ENCODE peak calls at places on chromosome 2, in five cellular contexts. One of them, this sample, is unnamed.

GRCh38 chr2:172211507-172211906 is 108.8 kb upstream of the DLX2 start:
- DNase-seq in H1: no peak
- DNase-seq in IMR-90: peak
- DNase-seq in neuronal stem cell: no peak
- DNase-seq in mesenchymal stem cell: no peak
- DNase-seq in this sample: no peak

GRCh38 chr2:241150660-241151530 is 628 bp downstream of the PPP1R7 start:
- DNase-seq in neuronal stem cell: no peak
- DNase-seq in H1: no peak
- DNase-seq in mesenchymal stem cell: peak
- DNase-seq in IMR-90: peak
- DNase-seq in this sample: no peak

GRCh38 chr2:96927420-96928171 is 57.7 kb upstream of the SEMA4C start:
- DNase-seq in IMR-90: no peak
- DNase-seq in mesenchymal stem cell: no peak
- DNase-seq in H1: no peak
- DNase-seq in neuronal stem cell: no peak
- DNase-seq in this sample: no peak

GRCh38 chr2:218961651-218962570 is 2.4 kb downstream of the CDK5R2 start:
- DNase-seq in mesenchymal stem cell: no peak
- DNase-seq in IMR-90: no peak
- DNase-seq in H1: no peak
- DNase-seq in neuronal stem cell: no peak
- DNase-seq in this sample: no peak

GRCh38 chr2:2758793-2759367 is 427.8 kb upstream of the MYT1L start:
- DNase-seq in neuronal stem cell: no peak
- DNase-seq in H1: no peak
- DNase-seq in mesenchymal stem cell: no peak
- DNase-seq in IMR-90: no peak
- DNase-seq in this sample: no peak

GRCh38 chr2:76544901-76545300 is 834.2 kb upstream of the GCFC2 start:
- DNase-seq in neuronal stem cell: no peak
- DNase-seq in mesenchymal stem cell: no peak
- DNase-seq in IMR-90: no peak
- DNase-seq in H1: no peak
- DNase-seq in this sample: no peak

GRCh38 chr2:239959059-239959971 is 65.8 kb downstream of the NDUFA10 start:
- DNase-seq in IMR-90: peak
- DNase-seq in mesenchymal stem cell: no peak
- DNase-seq in H1: no peak
- DNase-seq in neuronal stem cell: no peak
- DNase-seq in this sample: no peak

GRCh38 chr2:216849987-216850386 is 9.9 kb downstream of the TNP1 start:
- DNase-seq in H1: no peak
- DNase-seq in IMR-90: no peak
- DNase-seq in neuronal stem cell: no peak
- DNase-seq in mesenchymal stem cell: no peak
- DNase-seq in this sample: no peak

GRCh38 chr2:112622528-112622849 is 23.2 kb upstream of the SLC20A1 start:
- DNase-seq in neuronal stem cell: no peak
- DNase-seq in mesenchymal stem cell: peak
- DNase-seq in IMR-90: peak
- DNase-seq in H1: no peak
- DNase-seq in this sample: no peak

GRCh38 chr2:200966770-200967169 is 3.3 kb upstream of the ORC2 start:
- DNase-seq in mesenchymal stem cell: peak
- DNase-seq in H1: no peak
- DNase-seq in neuronal stem cell: no peak
- DNase-seq in IMR-90: peak
- DNase-seq in this sample: peak

GRCh38 chr2:27255660-27256059 is 7.2 kb downstream of the SLC30A3 start:
- DNase-seq in H1: no peak
- DNase-seq in mesenchymal stem cell: no peak
- DNase-seq in IMR-90: peak
- DNase-seq in neuronal stem cell: no peak
- DNase-seq in this sample: no peak

GRCh38 chr2:220198911-220199310 is 571.5 kb downstream of the SLC4A3 start:
- DNase-seq in neuronal stem cell: no peak
- DNase-seq in mesenchymal stem cell: no peak
- DNase-seq in IMR-90: peak
- DNase-seq in H1: no peak
- DNase-seq in this sample: no peak

GRCh38 chr2:233708942-233709341 is 3.8 kb upstream of the UGT1A5 start:
- DNase-seq in neuronal stem cell: no peak
- DNase-seq in H1: no peak
- DNase-seq in mesenchymal stem cell: no peak
- DNase-seq in IMR-90: no peak
- DNase-seq in this sample: peak

GRCh38 chr2:150081775-150082517 is 405.5 kb downstream of the RND3 start:
- DNase-seq in neuronal stem cell: no peak
- DNase-seq in IMR-90: no peak
- DNase-seq in mesenchymal stem cell: no peak
- DNase-seq in H1: no peak
- DNase-seq in this sample: no peak

GRCh38 chr2:31188141-31188540 is 29.2 kb downstream of the CAPN14 start:
- DNase-seq in IMR-90: no peak
- DNase-seq in neuronal stem cell: no peak
- DNase-seq in mesenchymal stem cell: no peak
- DNase-seq in H1: no peak
- DNase-seq in this sample: no peak

GRCh38 chr2:130252880-130253645 is 54.8 kb upstream of the TUBA3E start:
- DNase-seq in mesenchymal stem cell: no peak
- DNase-seq in neuronal stem cell: no peak
- DNase-seq in IMR-90: no peak
- DNase-seq in H1: no peak
- DNase-seq in this sample: no peak

GRCh38 chr2:100482741-100483140 is 12.5 kb downstream of the NMS start:
- DNase-seq in IMR-90: no peak
- DNase-seq in H1: no peak
- DNase-seq in mesenchymal stem cell: no peak
- DNase-seq in neuronal stem cell: no peak
- DNase-seq in this sample: peak

GRCh38 chr2:230230087-230230486 is 4.6 kb downstream of the SP140 start:
- DNase-seq in neuronal stem cell: no peak
- DNase-seq in H1: peak
- DNase-seq in mesenchymal stem cell: peak
- DNase-seq in IMR-90: peak
- DNase-seq in this sample: peak

GRCh38 chr2:119827866-119828507 is 68.3 kb downstream of the PTPN4 start:
- DNase-seq in neuronal stem cell: no peak
- DNase-seq in mesenchymal stem cell: peak
- DNase-seq in H1: no peak
- DNase-seq in IMR-90: peak
- DNase-seq in this sample: no peak

GRCh38 chr2:105377871-105378270 is 21.0 kb downstream of the FHL2 start:
- DNase-seq in mesenchymal stem cell: no peak
- DNase-seq in H1: no peak
- DNase-seq in neuronal stem cell: no peak
- DNase-seq in IMR-90: no peak
- DNase-seq in this sample: no peak

GRCh38 chr2:186099772-186100171 is 361.2 kb downstream of the FSIP2 start:
- DNase-seq in mesenchymal stem cell: no peak
- DNase-seq in IMR-90: no peak
- DNase-seq in neuronal stem cell: no peak
- DNase-seq in H1: no peak
- DNase-seq in this sample: no peak

DNA sequence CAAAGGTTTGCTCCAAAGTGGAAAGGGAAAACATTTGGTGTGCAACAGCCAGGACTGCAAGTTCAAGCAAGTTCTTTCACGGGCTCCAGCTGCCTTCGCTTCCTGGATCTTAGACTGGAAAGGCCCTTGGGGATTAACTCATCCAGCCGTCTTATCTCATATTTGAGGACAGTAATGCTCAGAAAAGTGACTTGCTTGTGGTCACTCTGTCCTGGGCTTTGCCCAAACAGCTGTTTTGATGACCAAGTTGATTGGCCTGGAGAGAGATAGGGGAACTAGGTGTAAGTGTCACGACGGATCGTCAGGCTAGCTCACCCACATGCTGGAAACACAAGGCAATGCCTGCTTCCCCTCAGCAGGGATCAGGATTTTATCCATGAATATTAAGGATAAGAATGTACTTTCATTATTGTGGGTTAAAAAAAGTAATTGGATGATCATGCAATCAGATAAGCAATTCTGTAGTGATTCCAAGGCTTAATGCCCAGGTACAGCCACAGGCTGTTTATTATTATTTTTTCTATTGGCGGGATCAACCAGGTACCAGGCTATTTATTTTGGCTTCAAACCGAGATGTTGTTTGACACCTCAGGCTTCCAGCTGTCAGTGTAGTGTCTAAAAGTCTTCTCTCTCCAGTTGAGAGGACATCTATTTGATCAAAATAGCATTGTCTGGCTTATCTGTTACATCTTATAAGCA is 162.5 kb upstream of the EPAS1 start:
- DNase-seq in neuronal stem cell: no peak
- DNase-seq in H1: no peak
- DNase-seq in mesenchymal stem cell: peak
- DNase-seq in IMR-90: no peak
- DNase-seq in this sample: peak
- H2BK120ac ChIP-seq in neuronal stem cell: no peak
- H2BK120ac ChIP-seq in H1: no peak
- H2BK120ac ChIP-seq in mesenchymal stem cell: no peak
- H2BK120ac ChIP-seq in IMR-90: no peak
- H2BK120ac ChIP-seq in this sample: no peak

GRCh38 chr2:10296142-10296541 is 6.6 kb upstream of the HPCAL1 start:
- DNase-seq in IMR-90: no peak
- DNase-seq in H1: no peak
- DNase-seq in mesenchymal stem cell: no peak
- DNase-seq in neuronal stem cell: no peak
- DNase-seq in this sample: no peak
- H2BK5ac ChIP-seq in IMR-90: no peak
- H2BK5ac ChIP-seq in H1: no peak
- H2BK5ac ChIP-seq in mesenchymal stem cell: no peak
- H2BK5ac ChIP-seq in neuronal stem cell: no peak
- H2BK5ac ChIP-seq in this sample: no peak

DNA sequence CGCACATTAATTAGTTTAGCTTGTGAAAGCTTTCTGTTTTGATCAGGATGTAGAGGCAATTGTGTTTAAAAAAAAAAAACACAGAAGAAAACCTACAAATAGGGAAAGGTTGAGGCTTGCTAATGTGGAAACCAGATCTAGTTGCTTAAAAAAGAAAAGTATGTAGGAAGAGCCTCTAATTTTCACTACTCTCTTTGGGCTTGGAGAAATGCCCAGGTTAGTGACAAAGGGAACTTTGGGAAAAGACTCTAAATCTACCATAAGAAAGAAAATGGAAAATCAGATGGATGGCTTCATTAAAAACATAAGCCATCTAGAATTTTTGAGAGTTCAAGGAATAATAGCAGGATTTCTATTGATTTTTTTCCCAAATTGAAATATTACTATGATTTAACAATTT is 47.3 kb upstream of the SLC38A11 start:
- DNase-seq in neuronal stem cell: no peak
- DNase-seq in IMR-90: no peak
- DNase-seq in mesenchymal stem cell: no peak
- DNase-seq in H1: no peak
- DNase-seq in this sample: no peak
- H3K27ac ChIP-seq in neuronal stem cell: no peak
- H3K27ac ChIP-seq in IMR-90: no peak
- H3K27ac ChIP-seq in mesenchymal stem cell: no peak
- H3K27ac ChIP-seq in H1: no peak
- H3K27ac ChIP-seq in this sample: no peak

DNA sequence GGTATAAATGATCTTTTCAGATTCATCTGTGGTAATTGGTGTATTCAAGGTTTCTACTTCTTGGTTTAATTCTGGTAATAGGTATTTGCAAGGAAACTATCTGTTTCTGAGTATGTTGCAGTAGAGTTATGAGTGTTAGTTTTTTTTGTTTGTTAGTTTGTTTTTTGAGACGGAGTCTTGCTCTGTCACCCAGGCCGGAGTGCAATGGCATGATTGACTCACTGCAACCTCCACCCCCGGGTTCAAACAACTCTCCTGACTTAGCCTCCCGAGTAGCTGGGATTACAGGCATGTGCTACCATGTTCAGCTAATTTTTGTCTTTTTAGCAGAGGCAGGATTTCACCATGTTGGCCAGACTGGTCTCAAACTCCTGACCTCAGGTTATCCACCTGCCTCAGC is 60.9 kb upstream of the IL1R2 start:
- DNase-seq in H1: no peak
- DNase-seq in neuronal stem cell: no peak
- DNase-seq in mesenchymal stem cell: no peak
- DNase-seq in IMR-90: no peak
- DNase-seq in this sample: no peak
- H2BK120ac ChIP-seq in H1: no peak
- H2BK120ac ChIP-seq in neuronal stem cell: no peak
- H2BK120ac ChIP-seq in mesenchymal stem cell: no peak
- H2BK120ac ChIP-seq in IMR-90: no peak
- H2BK120ac ChIP-seq in this sample: no peak